ENCODE peak calls at places on chromosome 5, in six cellular contexts. M, I, G, W, H and E are unnamed samples.

GRCh38 chr5:134944630-134945029 is 23.1 kb upstream of the CATSPER3 start:
- DNase-seq in W (no peak), G (no peak), H (no peak), I (no peak), M (no peak), E (no peak)

GRCh38 chr5:110050640-110051345 is 361.1 kb downstream of the MAN2A1 start:
- DNase-seq in H (no peak), W (no peak), I (no peak), M (no peak), G (no peak), E (no peak)

GRCh38 chr5:673837-674629 is 19.1 kb downstream of the TPPP start:
- DNase-seq in M (peak; percentile 71), G (no peak), I (no peak), H (no peak), W (peak; percentile 79), E (no peak)

GRCh38 chr5:159905496-159905895 is 10.8 kb upstream of the ADRA1B start:
- DNase-seq in G (no peak), W (no peak), I (no peak), M (no peak), H (no peak), E (no peak)

GRCh38 chr5:45038366-45038987 is 229.7 kb downstream of the MRPS30 start:
- DNase-seq in W (no peak), G (no peak), H (peak; percentile 19), M (no peak), I (no peak), E (no peak)

GRCh38 chr5:180294913-180295555 is 3.2 kb upstream of the MAPK9 start:
- DNase-seq in W (no peak), M (no peak), H (no peak), I (no peak), G (no peak), E (no peak)

GRCh38 chr5:1661311-1661710 is 137.6 kb upstream of the LPCAT1 start:
- DNase-seq in M (no peak), H (no peak), G (no peak), I (no peak), W (peak; percentile 38), E (no peak)

GRCh38 chr5:99019812-99020697 is 91.2 kb upstream of the CHD1 start:
- DNase-seq in W (no peak), I (no peak), M (no peak), H (no peak), G (no peak), E (no peak)

GRCh38 chr5:110366716-110367115 is 359.8 kb downstream of the TMEM232 start:
- DNase-seq in M (no peak), I (no peak), G (no peak), H (no peak), W (no peak), E (no peak)

GRCh38 chr5:135048286-135048685 is 14.3 kb upstream of the PITX1 start:
- DNase-seq in H (no peak), M (no peak), W (no peak), I (no peak), G (no peak), E (no peak)

GRCh38 chr5:3654515-3654914 is 58.9 kb downstream of the IRX1 start:
- DNase-seq in M (no peak), I (no peak), W (no peak), H (no peak), G (no peak), E (no peak)

GRCh38 chr5:154652746-154653417 is 102.3 kb upstream of the LARP1 start:
- DNase-seq in I (no peak), G (no peak), W (no peak), H (no peak), M (no peak), E (no peak)

GRCh38 chr5:10272053-10272869 is 22.2 kb downstream of the CCT5 start:
- DNase-seq in I (no peak), H (no peak), W (no peak), G (no peak), M (no peak), E (no peak)

GRCh38 chr5:141513021-141513626 is 24.2 kb downstream of the PCDHGC5 start:
- DNase-seq in W (peak; percentile 85), G (peak; percentile 39), M (peak; percentile 44), I (no peak), H (peak; percentile 74), E (peak; percentile 45)

GRCh38 chr5:168974081-168974480 is 326.9 kb downstream of the SLIT3 start:
- DNase-seq in M (no peak), I (no peak), G (no peak), H (no peak), W (no peak), E (no peak)

GRCh38 chr5:44884036-44884435 is 75.3 kb downstream of the MRPS30 start:
- DNase-seq in H (no peak), W (no peak), I (no peak), G (no peak), M (no peak), E (no peak)

GRCh38 chr5:154197801-154198461 is 7.4 kb downstream of the GALNT10 start:
- DNase-seq in M (no peak), H (no peak), G (no peak), W (no peak), I (peak; percentile 34), E (peak; percentile 49)

GRCh38 chr5:98333921-98334320 is 439.5 kb upstream of the RGMB start:
- DNase-seq in H (no peak), G (no peak), I (no peak), W (no peak), M (no peak), E (no peak)

GRCh38 chr5:102682102-102682647 is 72.9 kb upstream of the PAM start:
- DNase-seq in I (no peak), H (no peak), W (no peak), G (no peak), M (no peak), E (no peak)

GRCh38 chr5:148968311-148968710 is 94.6 kb downstream of the SH3TC2 start:
- DNase-seq in H (no peak), M (no peak), W (no peak), G (no peak), I (no peak), E (no peak)
- H3K4me1 ChIP-seq in H (no peaks in the 10 kb centered on the region), M (peaks cover 27% of the 10 kb centered on the region), W (peaks cover 5% of the 10 kb centered on the region), G (peaks cover 1% of the 10 kb centered on the region), I (no peaks in the 10 kb centered on the region), E (no peaks in the 10 kb centered on the region)

GRCh38 chr5:60482301-60482700 is 217.7 kb downstream of the DEPDC1B start:
- DNase-seq in H (peak; percentile 6), W (no peak), G (no peak), M (no peak), I (no peak), E (no peak)

GRCh38 chr5:60487466-60487865 is 212.5 kb downstream of the DEPDC1B start:
- DNase-seq in I (no peak), M (no peak), G (no peak), H (no peak), W (no peak), E (no peak)

GRCh38 chr5:60487885-60488425 is 212.0 kb downstream of the DEPDC1B start:
- DNase-seq in I (no peak), W (no peak), G (no peak), M (no peak), H (no peak), E (no peak)

GRCh38 chr5:60479542-60479941 is 220.4 kb downstream of the DEPDC1B start:
- DNase-seq in M (no peak), W (no peak), G (no peak), I (no peak), H (no peak), E (no peak)

GRCh38 chr5:60483046-60483445 is 216.9 kb downstream of the DEPDC1B start:
- DNase-seq in M (no peak), I (no peak), W (no peak), H (no peak), G (no peak), E (no peak)
- H3K4me1 ChIP-seq in M (no peaks in the 10 kb centered on the region), I (no peaks in the 10 kb centered on the region), W (peaks cover 10% of the 10 kb centered on the region), H (no peaks in the 10 kb centered on the region), G (no peaks in the 10 kb centered on the region), E (no peaks in the 10 kb centered on the region)

DNA sequence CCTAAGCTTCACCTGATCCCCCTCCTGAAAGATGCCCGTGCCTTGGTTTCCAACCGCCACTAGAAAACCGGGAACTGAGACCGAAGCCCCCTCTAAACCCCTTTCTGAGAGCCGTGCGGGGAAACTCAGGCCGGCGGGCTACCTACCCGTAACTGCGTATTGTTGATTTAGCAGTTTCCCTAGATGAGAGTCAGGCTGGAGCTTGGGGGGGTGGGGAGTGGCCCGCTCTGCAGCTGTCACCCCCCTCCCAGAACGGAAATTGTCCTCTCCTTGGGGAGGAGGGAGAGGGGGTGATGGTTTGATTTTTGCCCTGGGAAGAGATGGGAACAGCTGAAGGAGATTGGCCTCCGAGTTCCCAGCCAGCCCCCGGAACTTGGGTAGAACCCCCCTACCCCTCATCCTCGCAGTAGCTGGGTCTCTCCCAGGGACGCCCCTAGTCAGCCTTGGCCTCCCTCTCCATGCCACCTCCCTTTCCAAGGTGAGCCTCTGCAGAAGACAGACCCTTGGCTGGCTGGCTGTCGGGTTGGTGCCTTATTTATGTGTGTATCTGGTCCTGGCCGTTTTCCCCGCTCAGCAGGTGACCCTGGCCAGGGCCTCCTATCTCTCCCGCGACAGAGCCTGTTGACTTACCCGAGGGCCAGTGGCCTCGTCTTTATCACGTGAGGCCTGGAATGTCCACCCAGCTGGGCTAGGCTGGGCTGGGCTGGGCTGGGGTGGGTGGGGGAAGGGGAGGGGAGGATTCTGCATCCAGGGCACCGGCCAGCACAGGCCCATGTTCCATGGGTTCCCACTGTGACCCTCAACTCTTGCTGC is 2.7 kb downstream of the CXXC5 start:
- DNase-seq in G (no peak), M (peak; percentile 62), W (peak; percentile 81), H (no peak), I (no peak), E (no peak)
- H3K4me1 ChIP-seq in G (peaks cover 19% of the 10 kb centered on the region), M (peaks cover 67% of the 10 kb centered on the region), W (no peaks in the 10 kb centered on the region), H (peaks cover 64% of the 10 kb centered on the region), I (peaks cover 42% of the 10 kb centered on the region), E (peaks cover 45% of the 10 kb centered on the region)

GRCh38 chr5:76345582-76345981 is 57.5 kb upstream of the IQGAP2 start:
- DNase-seq in I (no peak), M (no peak), G (no peak), H (no peak), W (no peak), E (no peak)
- H3K4me1 ChIP-seq in I (no peaks in the 10 kb centered on the region), M (no peaks in the 10 kb centered on the region), G (no peaks in the 10 kb centered on the region), H (peaks cover 42% of the 10 kb centered on the region), W (no peaks in the 10 kb centered on the region), E (peaks cover 10% of the 10 kb centered on the region)

GRCh38 chr5:113223831-113224604 is 210.8 kb downstream of the TSSK1B start:
- DNase-seq in W (no peak), G (no peak), M (no peak), I (no peak), H (no peak), E (no peak)
- H3K4me1 ChIP-seq in W (no peaks in the 10 kb centered on the region), G (peaks cover 21% of the 10 kb centered on the region), M (peaks cover 59% of the 10 kb centered on the region), I (no peaks in the 10 kb centered on the region), H (no peaks in the 10 kb centered on the region), E (no peaks in the 10 kb centered on the region)

DNA sequence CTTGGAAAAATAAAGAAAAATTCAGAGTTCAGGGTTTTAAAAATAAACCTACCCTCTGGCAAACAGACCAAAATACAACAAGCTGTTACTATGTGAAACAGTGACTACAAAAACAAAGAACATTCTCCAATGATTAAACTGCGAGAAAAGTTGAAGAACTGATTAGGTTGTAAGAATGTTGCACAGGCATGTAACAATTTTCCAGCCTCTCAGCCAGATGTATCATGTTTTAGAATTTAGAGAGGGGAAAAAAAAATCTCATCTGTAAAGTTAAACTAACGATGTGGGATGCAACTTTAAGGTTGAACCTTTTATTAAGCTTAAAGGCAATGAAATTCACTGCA is 96.8 kb downstream of the MEF2C start:
- DNase-seq in I (no peak), W (no peak), M (no peak), H (no peak), G (no peak), E (no peak)
- H3K4me1 ChIP-seq in I (no peaks in the 10 kb centered on the region), W (no peaks in the 10 kb centered on the region), M (peaks cover 63% of the 10 kb centered on the region), H (no peaks in the 10 kb centered on the region), G (peaks cover 2% of the 10 kb centered on the region), E (no peaks in the 10 kb centered on the region)